ENCODE peak calls at places on chromosomes 13 and 19, in ten cellular contexts. Y is DMS153; G is NCI-H1436 treated with DMSO at 0.1 percent for 48 hours; A is T-helper 1 cell; I is activated naive CD4-positive, alpha-beta T cell treated with Interleukin-2 at 50 U/mL for 16 hours; L is stimulated activated CD8-positive, alpha-beta memory T cell treated with anti-CD3 and anti-CD28 coated beads, Interleukin-7, amount 100 ng/mL, for 1 hour; Z is dorsolateral prefrontal cortex; D is HS-5; O is activated T-cell treated with anti-CD3 and anti-CD28 coated beads, Interleukin-2, amount 50 U/mL, for 4 hours; F is transverse colon. R is an unnamed sample.
A peak's percentile ranks its signal among the peaks of the same experiment; 100 is the strongest.

GRCh38 chr19:13511947-13512346 is 5.7 kb upstream of the CACNA1A start:
- DNase-seq in Y (no peak), G (no peak), A (no peak), I (no peak), L (no peak), Z (no peak), D (no peak), O (no peak), F (no peak), R (no peak)

GRCh38 chr13:100789481-100789880 is 114.9 kb upstream of the TMTC4 start:
- DNase-seq in Y (peak; percentile 78), G (no peak), A (no peak), I (no peak), L (no peak), Z (no peak), D (no peak), O (no peak), F (no peak), R (no peak)

GRCh38 chr19:55188620-55189019 is 8.5 kb upstream of the SYT5 start:
- DNase-seq in Y (no peak), G (no peak), A (no peak), I (no peak), L (no peak), Z (no peak), D (no peak), O (no peak), F (no peak), R (no peak)

GRCh38 chr19:51719251-51719901 is 4.4 kb downstream of the HAS1 start:
- DNase-seq in Y (no peak), G (no peak), A (no peak), I (no peak), L (no peak), Z (no peak), D (no peak), O (no peak), F (no peak), R (no peak)

GRCh38 chr13:29918845-29919244 is 68.4 kb upstream of the UBL3 start:
- DNase-seq in Y (no peak), G (no peak), A (no peak), I (no peak), L (no peak), Z (no peak), D (no peak), O (no peak), F (no peak), R (no peak)

GRCh38 chr13:77477299-77477848 is 58.1 kb upstream of the SCEL start:
- DNase-seq in Y (no peak), G (no peak), A (no peak), I (no peak), L (no peak), Z (no peak), D (no peak), O (no peak), F (no peak), R (no peak)

GRCh38 chr19:57034544-57034943 is 85.2 kb upstream of the USP29 start:
- DNase-seq in Y (no peak), G (no peak), A (no peak), I (no peak), L (no peak), Z (no peak), D (no peak), O (no peak), F (no peak), R (no peak)

GRCh38 chr13:49220856-49221614 is 897 bp downstream of the MLNR start:
- DNase-seq in Y (no peak), G (no peak), A (no peak), I (peak; percentile 13), L (no peak), Z (no peak), D (no peak), O (no peak), F (no peak), R (no peak)

GRCh38 chr13:83215627-83216026 is 666.6 kb downstream of the SLITRK1 start:
- DNase-seq in Y (no peak), G (no peak), A (no peak), I (no peak), L (no peak), Z (no peak), D (no peak), O (no peak), F (no peak), R (no peak)

GRCh38 chr13:49371943-49372636 is 71.8 kb downstream of the CAB39L start:
- DNase-seq in Y (no peak), G (no peak), A (no peak), I (no peak), L (no peak), Z (no peak), D (no peak), O (no peak), F (no peak), R (no peak)

GRCh38 chr13:98310485-98311199 is 133.6 kb upstream of the RNF113B start:
- DNase-seq in Y (no peak), G (no peak), A (no peak), I (no peak), L (no peak), Z (no peak), D (no peak), O (no peak), F (no peak), R (no peak)

GRCh38 chr19:33175886-33176669 is 18.1 kb upstream of the LRP3 start:
- DNase-seq in Y (no peak), G (no peak), A (no peak), I (peak; percentile 4), L (no peak), Z (no peak), D (no peak), O (peak; percentile 13), F (no peak), R (no peak)

GRCh38 chr13:113746143-113746525 is 12.9 kb upstream of the TMEM255B start:
- DNase-seq in Y (no peak), G (no peak), A (no peak), I (no peak), L (no peak), Z (no peak), D (no peak), O (no peak), F (peak; percentile 52), R (no peak)

GRCh38 chr19:33872445-33873320 is 76.0 kb downstream of the KCTD15 start:
- DNase-seq in Y (no peak), G (no peak), A (no peak), I (no peak), L (no peak), Z (no peak), D (no peak), O (no peak), F (no peak), R (no peak)

GRCh38 chr13:113917096-113917495 is 53.2 kb upstream of the GAS6 start:
- DNase-seq in Y (no peak), G (no peak), A (no peak), I (no peak), L (no peak), Z (no peak), D (no peak), O (no peak), F (no peak), R (no peak)

GRCh38 chr19:41753159-41753558 is 2.2 kb upstream of the CEACAM6 start:
- DNase-seq in Y (peak; percentile 46), G (peak; percentile 19), A (peak; percentile 49), I (peak; percentile 79), L (peak; percentile 62), Z (peak; percentile 30), D (no peak), O (peak; percentile 83), F (peak; percentile 83), R (peak; percentile 61)

GRCh38 chr13:43744630-43745029 is 42.1 kb downstream of the ENOX1 start:
- DNase-seq in Y (no peak), G (no peak), A (no peak), I (no peak), L (no peak), Z (no peak), D (no peak), O (no peak), F (no peak), R (no peak)

GRCh38 chr19:49573009-49573408 is 7.3 kb downstream of the NOSIP start:
- DNase-seq in Y (no peak), G (no peak), A (no peak), I (no peak), L (no peak), Z (no peak), D (no peak), O (no peak), F (no peak), R (no peak)

GRCh38 chr19:13153627-13154240 is 3.5 kb downstream of the IER2 start:
- DNase-seq in Y (peak; percentile 13), G (no peak), A (no peak), I (peak; percentile 30), L (no peak), Z (no peak), D (no peak), O (peak; percentile 13), F (peak; percentile 47), R (peak; percentile 28)

GRCh38 chr13:21069561-21070004 is 8.2 kb upstream of the LATS2 start:
- DNase-seq in Y (no peak), G (no peak), A (no peak), I (no peak), L (no peak), Z (no peak), D (peak; percentile 89), O (no peak), F (no peak), R (no peak)

GRCh38 chr13:35818577-35819165 is 312.5 kb downstream of the DCLK1 start:
- DNase-seq in Y (peak; percentile 27), G (no peak), A (no peak), I (no peak), L (no peak), Z (no peak), D (no peak), O (no peak), F (no peak), R (no peak)

GRCh38 chr19:50861025-50861424 is 6.3 kb downstream of the KLK3 start:
- DNase-seq in Y (no peak), G (no peak), A (no peak), I (no peak), L (no peak), Z (no peak), D (no peak), O (no peak), F (no peak), R (no peak)

GRCh38 chr19:9848761-9849160 is 13.6 kb downstream of the PIN1 start:
- DNase-seq in Y (no peak), G (no peak), A (no peak), I (no peak), L (no peak), Z (no peak), D (no peak), O (no peak), F (no peak), R (no peak)

GRCh38 chr13:53201454-53202225 is 173.0 kb downstream of the OLFM4 start:
- DNase-seq in Y (no peak), G (no peak), A (no peak), I (no peak), L (no peak), Z (peak; percentile 31), D (no peak), O (no peak), F (peak; percentile 15), R (no peak)

GRCh38 chr19:39623946-39624345 is 21.6 kb downstream of the LGALS13 start:
- DNase-seq in Y (no peak), G (no peak), A (no peak), I (no peak), L (no peak), Z (no peak), D (no peak), O (no peak), F (no peak), R (no peak)

GRCh38 chr19:5002143-5002542 is 33.2 kb downstream of the KDM4B start:
- DNase-seq in Y (no peak), G (no peak), A (no peak), I (no peak), L (no peak), Z (no peak), D (peak; percentile 39), O (no peak), F (no peak), R (no peak)

GRCh38 chr13:94177041-94177440 is 302.4 kb downstream of the DCT start:
- DNase-seq in Y (no peak), G (no peak), A (no peak), I (no peak), L (no peak), Z (no peak), D (no peak), O (no peak), F (no peak), R (no peak)

GRCh38 chr13:113625965-113626661 is 31.9 kb downstream of the ATP4B start:
- DNase-seq in Y (no peak), G (no peak), A (no peak), I (no peak), L (no peak), Z (no peak), D (no peak), O (no peak), F (no peak), R (no peak)

R was measured in effector CD8-positive, alpha-beta T cell.